ENCODE peak calls at places on chromosomes 3 and 15, in six cellular contexts. One of them, this sample, is unnamed.

GRCh38 chr3:4823385-4823784 is 155.9 kb upstream of the BHLHE40 start:
- DNase-seq in left ventricle myocardium superior: no peak
- DNase-seq in cardiac fibroblast: no peak
- DNase-seq in endothelial cell: no peak
- DNase-seq in stimulated activated naive CD4-positive, alpha-beta T cell: no peak
- DNase-seq in epithelial cell of esophagus: no peak
- DNase-seq in this sample: no peak

GRCh38 chr3:142315083-142315482 is 89.7 kb upstream of the GK5 start:
- DNase-seq in epithelial cell of esophagus: peak
- DNase-seq in stimulated activated naive CD4-positive, alpha-beta T cell: no peak
- DNase-seq in endothelial cell: no peak
- DNase-seq in cardiac fibroblast: peak
- DNase-seq in left ventricle myocardium superior: no peak
- DNase-seq in this sample: no peak

GRCh38 chr3:96863129-96863740 is 48.8 kb downstream of the EPHA6 start:
- DNase-seq in left ventricle myocardium superior: no peak
- DNase-seq in stimulated activated naive CD4-positive, alpha-beta T cell: no peak
- DNase-seq in endothelial cell: peak
- DNase-seq in cardiac fibroblast: peak
- DNase-seq in epithelial cell of esophagus: peak
- DNase-seq in this sample: no peak

GRCh38 chr15:92391640-92392039 is 2.0 kb upstream of the ST8SIA2 start:
- DNase-seq in endothelial cell: peak
- DNase-seq in stimulated activated naive CD4-positive, alpha-beta T cell: no peak
- DNase-seq in epithelial cell of esophagus: peak
- DNase-seq in cardiac fibroblast: peak
- DNase-seq in left ventricle myocardium superior: no peak
- DNase-seq in this sample: no peak

GRCh38 chr3:171776839-171777607 is 33.3 kb downstream of the PLD1 start:
- DNase-seq in epithelial cell of esophagus: peak
- DNase-seq in cardiac fibroblast: no peak
- DNase-seq in left ventricle myocardium superior: no peak
- DNase-seq in endothelial cell: peak
- DNase-seq in stimulated activated naive CD4-positive, alpha-beta T cell: no peak
- DNase-seq in this sample: no peak

GRCh38 chr15:56824174-56824573 is 90.9 kb upstream of the ZNF280D start:
- DNase-seq in left ventricle myocardium superior: no peak
- DNase-seq in epithelial cell of esophagus: no peak
- DNase-seq in endothelial cell: no peak
- DNase-seq in stimulated activated naive CD4-positive, alpha-beta T cell: no peak
- DNase-seq in cardiac fibroblast: peak
- DNase-seq in this sample: no peak

GRCh38 chr3:49339593-49339946 is 283 bp downstream of the USP4 start:
- DNase-seq in stimulated activated naive CD4-positive, alpha-beta T cell: peak
- DNase-seq in left ventricle myocardium superior: peak
- DNase-seq in endothelial cell: peak
- DNase-seq in cardiac fibroblast: no peak
- DNase-seq in epithelial cell of esophagus: no peak
- DNase-seq in this sample: no peak

GRCh38 chr3:2643606-2644005 is 466.6 kb downstream of the IL5RA start:
- DNase-seq in endothelial cell: no peak
- DNase-seq in cardiac fibroblast: no peak
- DNase-seq in epithelial cell of esophagus: no peak
- DNase-seq in left ventricle myocardium superior: no peak
- DNase-seq in stimulated activated naive CD4-positive, alpha-beta T cell: no peak
- DNase-seq in this sample: no peak

GRCh38 chr3:55330756-55331155 is 156.3 kb downstream of the WNT5A start:
- DNase-seq in stimulated activated naive CD4-positive, alpha-beta T cell: no peak
- DNase-seq in endothelial cell: no peak
- DNase-seq in epithelial cell of esophagus: no peak
- DNase-seq in left ventricle myocardium superior: no peak
- DNase-seq in cardiac fibroblast: no peak
- DNase-seq in this sample: no peak

GRCh38 chr15:81270781-81271491 is 53.0 kb downstream of the STARD5 start:
- DNase-seq in left ventricle myocardium superior: no peak
- DNase-seq in cardiac fibroblast: no peak
- DNase-seq in stimulated activated naive CD4-positive, alpha-beta T cell: no peak
- DNase-seq in epithelial cell of esophagus: no peak
- DNase-seq in endothelial cell: no peak
- DNase-seq in this sample: peak

GRCh38 chr3:158649791-158650190 is 5.5 kb downstream of the GFM1 start:
- DNase-seq in left ventricle myocardium superior: no peak
- DNase-seq in endothelial cell: peak
- DNase-seq in epithelial cell of esophagus: no peak
- DNase-seq in stimulated activated naive CD4-positive, alpha-beta T cell: no peak
- DNase-seq in cardiac fibroblast: no peak
- DNase-seq in this sample: no peak

GRCh38 chr3:197226179-197226578 is 72.2 kb downstream of the DLG1 start:
- DNase-seq in endothelial cell: no peak
- DNase-seq in left ventricle myocardium superior: no peak
- DNase-seq in epithelial cell of esophagus: no peak
- DNase-seq in cardiac fibroblast: no peak
- DNase-seq in stimulated activated naive CD4-positive, alpha-beta T cell: no peak
- DNase-seq in this sample: no peak

GRCh38 chr15:73988075-73988969 is 3.8 kb downstream of the STOML1 start:
- DNase-seq in cardiac fibroblast: no peak
- DNase-seq in left ventricle myocardium superior: no peak
- DNase-seq in endothelial cell: no peak
- DNase-seq in stimulated activated naive CD4-positive, alpha-beta T cell: no peak
- DNase-seq in epithelial cell of esophagus: peak
- DNase-seq in this sample: no peak

GRCh38 chr15:68113273-68113672 is 59.2 kb downstream of the PIAS1 start:
- DNase-seq in epithelial cell of esophagus: no peak
- DNase-seq in cardiac fibroblast: peak
- DNase-seq in stimulated activated naive CD4-positive, alpha-beta T cell: no peak
- DNase-seq in left ventricle myocardium superior: no peak
- DNase-seq in endothelial cell: no peak
- DNase-seq in this sample: no peak

GRCh38 chr3:148816427-148816826 is 11.2 kb upstream of the CPB1 start:
- DNase-seq in stimulated activated naive CD4-positive, alpha-beta T cell: no peak
- DNase-seq in left ventricle myocardium superior: no peak
- DNase-seq in endothelial cell: no peak
- DNase-seq in epithelial cell of esophagus: no peak
- DNase-seq in cardiac fibroblast: no peak
- DNase-seq in this sample: no peak

GRCh38 chr15:80619677-80620076 is 75.4 kb upstream of the ABHD17C start:
- DNase-seq in cardiac fibroblast: peak
- DNase-seq in endothelial cell: no peak
- DNase-seq in stimulated activated naive CD4-positive, alpha-beta T cell: no peak
- DNase-seq in left ventricle myocardium superior: no peak
- DNase-seq in epithelial cell of esophagus: peak
- DNase-seq in this sample: no peak

GRCh38 chr15:73838795-73839565 is 34.4 kb upstream of the TBC1D21 start:
- DNase-seq in cardiac fibroblast: peak
- DNase-seq in endothelial cell: no peak
- DNase-seq in left ventricle myocardium superior: peak
- DNase-seq in epithelial cell of esophagus: no peak
- DNase-seq in stimulated activated naive CD4-positive, alpha-beta T cell: no peak
- DNase-seq in this sample: no peak

GRCh38 chr15:25947336-25948080 is 84.4 kb upstream of the ATP10A start:
- DNase-seq in cardiac fibroblast: no peak
- DNase-seq in stimulated activated naive CD4-positive, alpha-beta T cell: no peak
- DNase-seq in endothelial cell: no peak
- DNase-seq in left ventricle myocardium superior: no peak
- DNase-seq in epithelial cell of esophagus: no peak
- DNase-seq in this sample: peak

GRCh38 chr3:196272826-196273225 is 14.7 kb downstream of the PCYT1A start:
- DNase-seq in stimulated activated naive CD4-positive, alpha-beta T cell: no peak
- DNase-seq in cardiac fibroblast: no peak
- DNase-seq in left ventricle myocardium superior: peak
- DNase-seq in endothelial cell: no peak
- DNase-seq in epithelial cell of esophagus: no peak
- DNase-seq in this sample: no peak

GRCh38 chr3:121757087-121757811 is 7.7 kb upstream of the GOLGB1 start:
- DNase-seq in epithelial cell of esophagus: no peak
- DNase-seq in cardiac fibroblast: peak
- DNase-seq in left ventricle myocardium superior: peak
- DNase-seq in endothelial cell: no peak
- DNase-seq in stimulated activated naive CD4-positive, alpha-beta T cell: no peak
- DNase-seq in this sample: no peak

GRCh38 chr15:39575180-39575579 is 5.7 kb upstream of the THBS1 start:
- DNase-seq in epithelial cell of esophagus: peak
- DNase-seq in left ventricle myocardium superior: no peak
- DNase-seq in endothelial cell: no peak
- DNase-seq in cardiac fibroblast: no peak
- DNase-seq in stimulated activated naive CD4-positive, alpha-beta T cell: no peak
- DNase-seq in this sample: no peak

GRCh38 chr3:173785004-173785403 is 387.5 kb downstream of the NLGN1 start:
- DNase-seq in endothelial cell: no peak
- DNase-seq in stimulated activated naive CD4-positive, alpha-beta T cell: no peak
- DNase-seq in cardiac fibroblast: no peak
- DNase-seq in left ventricle myocardium superior: no peak
- DNase-seq in epithelial cell of esophagus: no peak
- DNase-seq in this sample: no peak

GRCh38 chr3:20039082-20039764 is 1.0 kb upstream of the KAT2B start:
- DNase-seq in epithelial cell of esophagus: no peak
- DNase-seq in stimulated activated naive CD4-positive, alpha-beta T cell: no peak
- DNase-seq in endothelial cell: no peak
- DNase-seq in left ventricle myocardium superior: no peak
- DNase-seq in cardiac fibroblast: no peak
- DNase-seq in this sample: no peak

GRCh38 chr3:128499724-128500275 is 6.8 kb upstream of the GATA2 start:
- DNase-seq in cardiac fibroblast: no peak
- DNase-seq in left ventricle myocardium superior: no peak
- DNase-seq in stimulated activated naive CD4-positive, alpha-beta T cell: no peak
- DNase-seq in endothelial cell: no peak
- DNase-seq in epithelial cell of esophagus: peak
- DNase-seq in this sample: peak

GRCh38 chr15:61411941-61412510 is 182.9 kb upstream of the RORA start:
- DNase-seq in cardiac fibroblast: no peak
- DNase-seq in endothelial cell: no peak
- DNase-seq in stimulated activated naive CD4-positive, alpha-beta T cell: no peak
- DNase-seq in left ventricle myocardium superior: no peak
- DNase-seq in epithelial cell of esophagus: no peak
- DNase-seq in this sample: no peak

GRCh38 chr3:136142592-136142991 is 53.5 kb downstream of the MSL2 start:
- DNase-seq in endothelial cell: no peak
- DNase-seq in epithelial cell of esophagus: peak
- DNase-seq in cardiac fibroblast: peak
- DNase-seq in left ventricle myocardium superior: no peak
- DNase-seq in stimulated activated naive CD4-positive, alpha-beta T cell: no peak
- DNase-seq in this sample: no peak

GRCh38 chr3:33779751-33780150 is 18.7 kb upstream of the PDCD6IP start:
- DNase-seq in left ventricle myocardium superior: no peak
- DNase-seq in stimulated activated naive CD4-positive, alpha-beta T cell: no peak
- DNase-seq in cardiac fibroblast: no peak
- DNase-seq in epithelial cell of esophagus: no peak
- DNase-seq in endothelial cell: no peak
- DNase-seq in this sample: no peak

GRCh38 chr15:56243117-56243773 is 434 bp downstream of the RFX7 start:
- DNase-seq in endothelial cell: peak
- DNase-seq in stimulated activated naive CD4-positive, alpha-beta T cell: peak
- DNase-seq in cardiac fibroblast: peak
- DNase-seq in left ventricle myocardium superior: peak
- DNase-seq in epithelial cell of esophagus: peak
- DNase-seq in this sample: peak

GRCh38 chr3:66468016-66468735 is 32.6 kb downstream of the LRIG1 start:
- DNase-seq in left ventricle myocardium superior: no peak
- DNase-seq in endothelial cell: no peak
- DNase-seq in stimulated activated naive CD4-positive, alpha-beta T cell: no peak
- DNase-seq in cardiac fibroblast: peak
- DNase-seq in epithelial cell of esophagus: peak
- DNase-seq in this sample: no peak

GRCh38 chr15:96361309-96362000 is 31.0 kb downstream of the NR2F2 start:
- DNase-seq in cardiac fibroblast: no peak
- DNase-seq in stimulated activated naive CD4-positive, alpha-beta T cell: no peak
- DNase-seq in left ventricle myocardium superior: no peak
- DNase-seq in endothelial cell: no peak
- DNase-seq in epithelial cell of esophagus: no peak
- DNase-seq in this sample: peak

GRCh38 chr15:47961401-47962090 is 159.2 kb upstream of the SLC24A5 start:
- DNase-seq in epithelial cell of esophagus: peak
- DNase-seq in endothelial cell: no peak
- DNase-seq in stimulated activated naive CD4-positive, alpha-beta T cell: no peak
- DNase-seq in cardiac fibroblast: no peak
- DNase-seq in left ventricle myocardium superior: no peak
- DNase-seq in this sample: no peak

This sample was measured in ecto neural progenitor cell.